ENCODE peak calls at places on chromosomes 6 and 20, in eight cellular contexts. T is HL-60, G is HCT116, U is sigmoid colon, F is SK-N-MC, M is GM12878, L is stomach, H is GM23338. E is an unnamed sample.
A peak's percentile ranks its signal among the peaks of the same experiment; 100 is the strongest.

GRCh38 chr6:1325471-1326309 is 13.8 kb downstream of the FOXQ1 start:
- DNase-seq in F (no peak), M (no peak), G (peak; percentile 37), H (no peak), L (peak; percentile 66), U (no peak), T (no peak), E (no peak)

GRCh38 chr6:39416728-39417127 is 94.2 kb upstream of the KCNK16 start:
- DNase-seq in G (no peak), F (peak; percentile 50), T (no peak), U (no peak), M (no peak), H (no peak), L (no peak), E (no peak)

GRCh38 chr20:4949833-4950178 is 51.5 kb downstream of the SLC23A2 start:
- DNase-seq in T (peak; percentile 65), F (no peak), L (no peak), G (no peak), U (no peak), H (peak; percentile 62), M (no peak), E (no peak)

GRCh38 chr6:98724537-98724936 is 109.8 kb upstream of the POU3F2 start:
- DNase-seq in H (peak; percentile 15), L (no peak), U (no peak), F (no peak), M (no peak), G (no peak), T (no peak), E (no peak)

GRCh38 chr20:23161968-23162696 is 76.0 kb upstream of the CD93 start:
- DNase-seq in H (no peak), G (no peak), M (no peak), U (peak; percentile 90), L (peak; percentile 94), F (peak; percentile 34), T (peak; percentile 92), E (peak; percentile 67)

GRCh38 chr6:23663652-23664051 is 462.4 kb upstream of the NRSN1 start:
- DNase-seq in G (no peak), L (no peak), U (no peak), F (no peak), H (no peak), M (no peak), T (no peak), E (no peak)

GRCh38 chr6:107106165-107106564 is 9.2 kb downstream of the BEND3 start:
- DNase-seq in T (no peak), U (no peak), F (no peak), G (no peak), L (no peak), H (peak; percentile 74), M (no peak), E (no peak)

GRCh38 chr6:33298773-33299236 is at the start of gene RGL2:
- DNase-seq in G (no peak), L (peak; percentile 83), U (peak; percentile 94), F (no peak), H (peak; percentile 52), M (no peak), T (peak; percentile 89), E (peak; percentile 77)

GRCh38 chr6:163354085-163354484 is 60.4 kb upstream of the QKI start:
- DNase-seq in G (no peak), T (no peak), L (no peak), F (no peak), M (no peak), H (no peak), U (no peak), E (no peak)

DNA sequence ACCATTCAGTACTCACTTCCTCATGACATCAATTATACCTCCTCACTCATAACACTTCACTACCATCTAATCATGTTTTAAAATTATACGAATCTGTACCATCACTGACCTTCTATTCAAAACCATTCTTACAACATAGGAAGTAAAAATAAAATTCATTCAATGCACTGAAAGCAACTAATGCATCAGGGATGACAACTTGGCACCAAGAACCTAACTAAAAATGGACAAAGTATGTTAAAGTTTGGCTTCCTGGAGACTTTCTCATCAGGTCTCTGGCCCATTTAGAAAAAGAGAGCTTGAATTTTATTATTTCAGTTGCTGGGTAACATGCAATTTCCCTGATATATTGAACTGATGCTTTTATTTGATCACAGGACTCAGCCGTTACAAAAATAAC is 17.0 kb downstream of the KLHL31 start:
- DNase-seq in G (no peak), M (no peak), L (no peak), F (no peak), T (no peak), U (no peak), H (no peak), E (no peak)
- H3K4me3 ChIP-seq in G (no peak overlapping the region), M (no peak overlapping the region), L (no peak overlapping the region), F (no peak overlapping the region), T (no peak overlapping the region), U (no peak overlapping the region), H (no peak overlapping the region), E (no peak overlapping the region)

DNA sequence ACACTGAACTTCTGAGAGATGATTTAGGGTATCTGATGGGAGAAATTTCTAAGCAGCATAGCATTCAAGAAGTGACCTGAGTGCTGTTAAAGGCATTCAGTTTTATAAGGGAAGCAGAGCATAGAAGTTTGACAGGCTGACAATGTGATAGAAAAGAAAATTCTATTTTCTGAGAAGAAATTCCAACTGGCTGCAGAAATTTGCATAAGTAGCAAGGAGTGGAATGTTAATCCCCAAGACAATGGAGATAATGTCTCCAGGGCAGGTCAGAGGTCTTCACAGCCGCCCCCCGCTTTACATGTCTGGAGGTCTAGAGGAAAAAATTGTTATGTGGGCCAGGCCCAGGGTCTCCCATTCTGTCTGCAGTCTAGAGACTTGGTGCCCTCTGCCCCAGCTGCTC is 1361.8 kb upstream of the EYS start:
- DNase-seq in H (no peak), U (no peak), G (no peak), M (no peak), T (no peak), F (no peak), L (no peak), E (no peak)
- TF ChIP-seq POLR2AphosphoS5 in H (no peak), U (no peak), G (no peak), M (no peak), T (no peak), F (no peak), L (no peak), E (no peak)

DNA sequence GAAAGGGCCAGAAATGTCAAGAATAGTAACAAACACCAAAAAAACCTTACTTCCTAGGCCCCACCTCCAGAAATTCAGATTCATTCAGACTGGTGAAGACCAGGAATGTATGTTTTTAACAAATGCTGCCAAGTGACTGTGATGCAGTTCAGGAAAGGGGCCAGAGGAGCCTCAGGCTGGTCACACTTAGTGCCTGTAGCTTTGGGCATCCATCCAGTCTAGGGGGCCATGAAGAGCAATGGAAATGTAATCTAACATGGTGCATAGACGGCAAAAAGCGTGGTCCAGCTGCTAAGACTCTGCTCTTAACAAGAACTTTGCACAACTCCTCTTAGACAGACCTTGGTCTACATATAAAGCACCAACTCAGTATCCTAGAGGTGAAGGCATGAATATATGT is 7.1 kb downstream of the GJA1 start:
- DNase-seq in T (no peak), H (peak; percentile 30), G (no peak), U (no peak), F (no peak), M (no peak), L (no peak), E (no peak)
- H3K4me3 ChIP-seq in T (no peak overlapping the region), H (peak overlapping the region; percentile 42), G (no peak overlapping the region), U (no peak overlapping the region), F (no peak overlapping the region), M (no peak overlapping the region), L (no peak overlapping the region), E (no peak overlapping the region)

DNA sequence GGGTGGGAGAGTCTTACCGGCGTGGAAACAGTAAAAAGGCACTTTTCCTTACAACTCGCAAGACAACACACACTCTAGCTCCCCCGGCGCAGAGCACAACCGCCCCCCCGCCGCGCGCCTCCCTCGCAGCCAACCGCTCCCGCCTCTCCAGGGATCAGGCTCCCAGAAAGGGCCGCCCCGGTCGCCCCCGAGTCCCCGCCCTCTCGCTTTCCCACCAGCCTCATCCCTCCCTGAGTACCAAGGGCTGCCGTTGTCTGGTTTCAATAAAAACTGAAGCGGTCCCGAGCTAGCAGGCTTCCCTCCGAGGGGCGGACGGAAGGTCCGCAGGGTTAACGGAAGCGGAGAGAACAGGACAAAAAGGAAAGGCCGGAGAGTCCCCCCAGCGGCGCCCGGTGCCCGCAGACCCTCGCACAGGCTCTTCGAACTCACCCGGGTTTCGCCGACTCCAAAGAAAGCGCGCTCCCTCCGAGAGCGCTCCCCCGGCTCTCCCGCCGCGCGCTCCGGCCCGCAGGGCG is 772 bp downstream of the ELOVL5 start:
- DNase-seq in H (peak; percentile 71), U (peak; percentile 91), F (no peak), M (no peak), G (no peak), T (peak; percentile 68), L (peak; percentile 36), E (peak; percentile 56)
- TF ChIP-seq POLR2AphosphoS5 in H (no peak), U (peak; percentile 58), F (peak; percentile 70), M (no peak), G (no peak), T (no peak), L (no peak), E (no peak)

GRCh38 chr6:100464910-100465700 is at the start of gene SIM1:
- DNase-seq in H (peak; percentile 96), U (no peak), F (no peak), T (peak; percentile 5), L (no peak), G (no peak), M (no peak), E (peak; percentile 36)
- H3K4me3 ChIP-seq in H (peak within 1 kb of the TSS; percentile 63), U (peak within 1 kb of the TSS; percentile 13), F (peak within 1 kb of the TSS; percentile 85), T (no peak within 1 kb of the TSS), L (no peak within 1 kb of the TSS), G (no peak within 1 kb of the TSS), M (no peak within 1 kb of the TSS), E (peak within 1 kb of the TSS; percentile 39)

GRCh38 chr6:37239950-37240713 is 17.4 kb upstream of the TBC1D22B start:
- DNase-seq in G (peak; percentile 71), F (no peak), M (peak; percentile 69), T (peak; percentile 96), H (no peak), U (peak; percentile 96), L (peak; percentile 87), E (peak; percentile 62)
- TF ChIP-seq POLR2AphosphoS5 in G (peak; percentile 30), F (no peak), M (no peak), T (peak; percentile 73), H (no peak), U (peak; percentile 83), L (peak; percentile 63), E (peak; percentile 24)

DNA sequence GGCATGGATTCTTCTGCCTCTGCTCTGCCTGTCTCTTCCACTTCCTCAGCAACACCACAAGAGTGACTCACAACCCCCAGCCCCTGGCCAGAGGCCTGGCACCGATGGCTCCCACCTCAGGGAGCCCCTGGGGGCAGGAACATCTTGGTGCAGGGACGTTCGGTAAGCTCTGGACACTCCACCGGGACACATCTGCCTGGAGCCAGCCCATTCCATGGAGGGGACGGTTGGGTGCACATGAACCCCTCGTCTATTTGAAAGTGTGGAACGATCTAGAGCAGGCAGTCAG is 246.5 kb downstream of the ERMARD start:
- DNase-seq in M (no peak), F (no peak), H (no peak), U (peak; percentile 50), T (peak; percentile 54), G (no peak), L (no peak), E (peak; percentile 12)
- H3K4me3 ChIP-seq in M (no peak overlapping the region), F (no peak overlapping the region), H (no peak overlapping the region), U (no peak overlapping the region), T (no peak overlapping the region), G (no peak overlapping the region), L (no peak overlapping the region), E (no peak overlapping the region)

E was measured in breast epithelium.